ENCODE peak calls at places on chromosomes 13 and 19, in four cellular contexts. B, M, Q and L are unnamed samples.

GRCh38 chr13:112131081-112131739 is 64.3 kb downstream of the SOX1 start:
- DNase-seq in M (no peak), Q (no peak), B (no peak), L (no peak)

GRCh38 chr13:42369071-42369795 is 97.3 kb downstream of the AKAP11 start:
- DNase-seq in B (no peak), Q (no peak), M (no peak), L (no peak)

GRCh38 chr19:19399733-19400438 is 5.6 kb upstream of the GATAD2A start:
- DNase-seq in M (no peak), B (no peak), Q (no peak), L (no peak)

GRCh38 chr19:11377237-11377636 is 2.8 kb downstream of the SWSAP1 start:
- DNase-seq in B (peak; percentile 43), Q (no peak), M (no peak), L (no peak)

GRCh38 chr19:33815410-33816340 is 19.0 kb downstream of the KCTD15 start:
- DNase-seq in B (no peak), M (no peak), Q (no peak), L (no peak)

GRCh38 chr13:49652691-49653305 is 24.5 kb downstream of the ARL11 start:
- DNase-seq in Q (no peak), B (peak; percentile 48), M (peak; percentile 52), L (peak; percentile 70)

GRCh38 chr19:21474671-21475181 is 30.7 kb upstream of the ZNF429 start:
- DNase-seq in Q (no peak), M (no peak), B (no peak), L (no peak)

GRCh38 chr19:903266-903797 is 9.7 kb downstream of the R3HDM4 start:
- DNase-seq in Q (no peak), M (no peak), B (no peak), L (no peak)

GRCh38 chr19:42268142-42268703 is 829 bp upstream of the CIC start:
- DNase-seq in B (peak; percentile 92), Q (peak; percentile 98), M (peak; percentile 96), L (peak; percentile 98)

GRCh38 chr13:49304763-49305695 is 57.3 kb downstream of the CDADC1 start:
- DNase-seq in M (no peak), Q (no peak), B (no peak), L (no peak)

GRCh38 chr13:59435024-59435423 is 728.7 kb downstream of the DIAPH3 start:
- DNase-seq in B (no peak), Q (no peak), M (no peak), L (no peak)

GRCh38 chr13:114143806-114144605 is 11.6 kb upstream of the RASA3 start:
- DNase-seq in M (peak; percentile 59), B (peak; percentile 58), Q (no peak), L (peak; percentile 74)

GRCh38 chr19:29667941-29668340 is 2.7 kb downstream of the PLEKHF1 start:
- DNase-seq in M (no peak), B (no peak), Q (no peak), L (no peak)

GRCh38 chr19:48842744-48843162 is 6.5 kb upstream of the HSD17B14 start:
- DNase-seq in M (peak; percentile 75), Q (no peak), B (peak; percentile 66), L (peak; percentile 58)

GRCh38 chr19:16064209-16064889 is 11.9 kb upstream of the TPM4 start:
- DNase-seq in M (no peak), B (no peak), Q (no peak), L (no peak)

GRCh38 chr13:110380359-110381028 is 73.4 kb downstream of the COL4A2 start:
- DNase-seq in B (no peak), Q (no peak), M (no peak), L (no peak)

GRCh38 chr13:112891477-112892401 is 77.3 kb upstream of the MCF2L start:
- DNase-seq in M (peak; percentile 77), Q (no peak), B (no peak), L (no peak)

GRCh38 chr13:105008606-105009005 is 1526.9 kb downstream of the EFNB2 start:
- DNase-seq in B (no peak), M (no peak), Q (no peak), L (no peak)

GRCh38 chr13:74325106-74325505 is 190.9 kb upstream of the KLF12 start:
- DNase-seq in Q (no peak), B (no peak), M (no peak), L (peak; percentile 53)

GRCh38 chr19:45717131-45717982 is 13.3 kb downstream of the FBXO46 start:
- DNase-seq in B (peak; percentile 97), M (peak; percentile 97), Q (peak; percentile 99), L (peak; percentile 99)

GRCh38 chr19:41195675-41196497 is 2.9 kb downstream of the CYP2S1 start:
- DNase-seq in M (no peak), B (no peak), Q (no peak), L (no peak)

GRCh38 chr19:13961826-13962737 is 9.8 kb downstream of the DCAF15 start:
- DNase-seq in B (peak; percentile 35), Q (no peak), M (peak; percentile 74), L (no peak)

GRCh38 chr19:29634731-29635130 is 28.6 kb downstream of the POP4 start:
- DNase-seq in Q (no peak), M (no peak), B (no peak), L (no peak)

GRCh38 chr13:39656325-39656677 is 839 bp downstream of the COG6 start:
- DNase-seq in B (no peak), M (no peak), Q (no peak), L (no peak)

GRCh38 chr13:83943530-83944279 is 61.4 kb upstream of the SLITRK1 start:
- DNase-seq in Q (no peak), M (no peak), B (no peak), L (peak; percentile 0)

GRCh38 chr19:55340784-55341147 is 1.1 kb downstream of the KMT5C start:
- DNase-seq in M (no peak), B (no peak), Q (no peak), L (no peak)

GRCh38 chr13:106490887-106491321 is 44.6 kb downstream of the EFNB2 start:
- DNase-seq in B (no peak), Q (no peak), M (no peak), L (no peak)

GRCh38 chr19:41395355-41395754 is 1.8 kb downstream of the EXOSC5 start:
- DNase-seq in Q (no peak), B (no peak), M (no peak), L (no peak)

GRCh38 chr13:102903659-102904407 is 58.0 kb downstream of the ERCC5 start:
- DNase-seq in B (peak; percentile 9), Q (no peak), M (no peak), L (no peak)

GRCh38 chr13:64369121-64369520 is 2861.0 kb downstream of the PCDH9 start:
- DNase-seq in B (no peak), Q (no peak), M (no peak), L (no peak)

GRCh38 chr19:47274891-47275865 is 493 bp downstream of the INAFM1 start:
- DNase-seq in M (peak; percentile 77), B (peak; percentile 87), Q (no peak), L (no peak)
- TF ChIP-seq BRCA1 in M (no peak), B (no peak), Q (no peak), L (no peak)

GRCh38 chr19:39641773-39642172 is 13.9 kb upstream of the LGALS16 start:
- DNase-seq in M (no peak), B (no peak), Q (no peak), L (peak; percentile 51)

GRCh38 chr19:39643591-39643990 is 12.1 kb upstream of the LGALS16 start:
- DNase-seq in B (no peak), M (no peak), Q (no peak), L (no peak)

GRCh38 chr19:39647918-39648317 is 7.8 kb upstream of the LGALS16 start:
- DNase-seq in M (no peak), Q (no peak), B (no peak), L (no peak)

GRCh38 chr19:39645800-39646411 is 9.8 kb upstream of the LGALS16 start:
- DNase-seq in Q (no peak), M (peak; percentile 63), B (peak; percentile 17), L (peak; percentile 17)
- TF ChIP-seq ZNF274 in Q (no peak), M (no peak), B (no peak), L (no peak)

DNA sequence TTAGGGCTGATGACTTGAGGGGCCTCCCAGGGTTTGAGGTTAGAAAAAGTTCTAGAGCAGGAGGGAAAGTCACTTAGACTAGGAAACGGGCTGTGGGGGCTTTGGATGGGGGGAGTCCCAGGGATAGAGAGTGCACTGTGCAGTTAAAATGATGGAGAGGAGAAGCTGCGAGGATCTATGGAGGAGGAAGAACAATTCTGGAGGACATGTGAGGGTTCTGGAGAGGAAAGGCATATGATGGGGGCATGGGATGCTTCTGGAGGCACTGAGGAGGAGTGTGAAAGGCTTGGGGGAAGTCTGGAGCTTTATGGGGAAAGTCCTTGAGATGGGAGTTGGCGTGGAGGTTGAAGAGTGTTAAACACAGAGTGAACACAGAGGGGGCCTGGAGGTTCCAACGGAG is 2.2 kb downstream of the KCNC3 start:
- DNase-seq in Q (no peak), B (no peak), M (no peak), L (no peak)
- TF ChIP-seq CEBPB in Q (no peak), B (no peak), M (no peak), L (no peak)

DNA sequence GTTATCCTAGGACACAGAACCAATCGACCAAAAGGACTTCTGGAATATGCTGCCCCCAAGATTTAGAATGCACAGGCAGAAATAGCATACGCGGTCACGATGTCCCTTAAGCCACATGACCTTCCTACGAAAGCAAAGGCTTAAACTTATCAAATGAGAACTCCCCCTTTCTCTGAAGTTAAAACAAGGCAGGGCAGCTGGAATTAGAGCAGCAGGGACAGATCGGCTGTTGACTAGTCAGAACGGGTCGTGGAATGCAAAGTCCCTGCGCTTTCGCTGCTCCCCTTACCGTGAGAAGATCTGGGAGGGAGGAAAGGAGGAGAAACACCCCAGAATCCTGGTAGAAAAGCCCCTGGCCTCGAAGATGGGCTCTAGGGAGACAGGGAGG is 799 bp upstream of the USPL1 start:
- DNase-seq in M (no peak), Q (peak; percentile 61), B (peak; percentile 30), L (peak; percentile 90)
- TF ChIP-seq BRCA1 in M (no peak), Q (no peak), B (no peak), L (peak; percentile 4)

GRCh38 chr19:7191946-7192691 is 102.1 kb downstream of the INSR start:
- DNase-seq in B (no peak), Q (no peak), M (no peak), L (no peak)
- TF ChIP-seq ZNF274 in B (no peak), Q (no peak), M (no peak), L (no peak)

GRCh38 chr19:12715929-12716328 is 7.8 kb downstream of the TNPO2 start:
- DNase-seq in B (no peak), M (no peak), Q (no peak), L (no peak)
- TF ChIP-seq CEBPB in B (no peak), M (no peak), Q (no peak), L (no peak)

DNA sequence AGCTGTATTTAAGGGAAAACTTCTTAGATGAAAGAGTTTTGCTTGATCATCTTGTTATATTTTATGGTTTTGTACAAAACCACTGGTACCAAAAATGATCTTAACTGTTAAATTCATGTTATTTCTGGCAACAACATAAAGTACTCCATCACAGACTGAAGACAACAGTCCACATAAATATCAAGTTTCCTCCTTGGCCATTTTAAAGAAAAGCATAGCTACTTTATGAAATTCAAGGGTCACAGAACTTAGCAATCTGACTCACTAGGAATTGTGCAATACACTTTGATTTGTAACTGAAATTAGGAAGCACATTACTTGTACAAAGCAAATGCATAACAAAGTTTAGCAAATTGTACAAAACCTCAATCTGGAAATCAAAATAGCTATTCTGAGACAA is 66.2 kb downstream of the TBC1D4 start:
- DNase-seq in M (no peak), B (no peak), Q (no peak), L (no peak)
- TF ChIP-seq BRCA1 in M (no peak), B (no peak), Q (no peak), L (no peak)